ENCODE peak calls at places on chromosomes 4 and X, in seven cellular contexts. N is CD8-positive, alpha-beta T cell; P is adrenal gland; I is AG09309; Q is NB4; R is HFFc6; U is left ventricle myocardium inferior. S is an unnamed sample.

GRCh38 chrX:40153335-40154221 is 55.8 kb upstream of the BCOR start:
- DNase-seq in Q (peak; percentile 92), I (no peak), U (peak; percentile 49), P (peak; percentile 64), R (no peak), N (peak; percentile 68), S (no peak)

GRCh38 chr4:123300222-123300621 is 96.4 kb upstream of the SPRY1 start:
- DNase-seq in R (no peak), I (no peak), P (no peak), N (no peak), U (no peak), Q (no peak), S (no peak)

GRCh38 chrX:47143894-47144625 is 442 bp downstream of the NDUFB11 start:
- DNase-seq in P (peak; percentile 28), N (no peak), U (no peak), R (no peak), I (no peak), Q (no peak), S (no peak)

GRCh38 chr4:59553063-59553738 is 1646.9 kb upstream of the ADGRL3 start:
- DNase-seq in R (peak; percentile 1), U (no peak), I (no peak), Q (peak; percentile 3), N (no peak), P (no peak), S (no peak)

GRCh38 chrX:7582191-7582590 is 260.8 kb upstream of the VCX start:
- DNase-seq in P (no peak), N (no peak), Q (no peak), R (no peak), U (no peak), I (no peak), S (no peak)

GRCh38 chr4:52957220-52957686 is 95.1 kb downstream of the RASL11B start:
- DNase-seq in N (no peak), Q (no peak), I (no peak), R (no peak), U (no peak), P (no peak), S (no peak)

GRCh38 chr4:172680701-172681100 is 487.9 kb upstream of the GALNT7 start:
- DNase-seq in R (no peak), N (no peak), U (no peak), Q (no peak), P (no peak), I (no peak), S (no peak)

GRCh38 chrX:1546601-1547275 is 9.8 kb upstream of the P2RY8 start:
- DNase-seq in P (peak; percentile 17), R (no peak), I (no peak), N (peak; percentile 39), U (peak; percentile 30), Q (peak; percentile 43), S (peak; percentile 68)

GRCh38 chrX:139924696-139925094 is 8.2 kb downstream of the ATP11C start:
- DNase-seq in U (no peak), P (no peak), Q (no peak), R (no peak), I (no peak), N (no peak), S (no peak)

GRCh38 chrX:627510-627964 is 3.1 kb upstream of the SHOX start:
- DNase-seq in P (no peak), U (no peak), N (peak; percentile 45), Q (peak; percentile 19), I (no peak), R (no peak), S (peak; percentile 73)

GRCh38 chr4:15164571-15164970 is 162.3 kb downstream of the CPEB2 start:
- DNase-seq in I (no peak), R (peak; percentile 38), Q (no peak), P (no peak), U (no peak), N (no peak), S (no peak)

GRCh38 chrX:40931921-40932320 is 153.3 kb upstream of the USP9X start:
- DNase-seq in P (no peak), U (no peak), I (no peak), R (peak; percentile 3), Q (no peak), N (no peak), S (no peak)

GRCh38 chr4:53671757-53672156 is 80.5 kb upstream of the LNX1 start:
- DNase-seq in I (no peak), N (no peak), Q (no peak), P (no peak), U (no peak), R (no peak), S (no peak)

GRCh38 chr4:16226816-16227461 is 668 bp upstream of the TAPT1 start:
- DNase-seq in U (peak; percentile 71), R (no peak), N (peak; percentile 66), P (peak; percentile 65), I (no peak), Q (peak; percentile 74), S (no peak)

GRCh38 chr4:184344435-184344834 is 126.8 kb upstream of the ENPP6 start:
- DNase-seq in N (no peak), R (no peak), I (no peak), U (no peak), Q (peak; percentile 14), P (no peak), S (no peak)

GRCh38 chr4:10031663-10032590 is 10.6 kb upstream of the SLC2A9 start:
- DNase-seq in Q (no peak), U (no peak), P (no peak), N (no peak), R (no peak), I (no peak), S (no peak)

GRCh38 chrX:110794601-110795000 is 1.0 kb downstream of the CHRDL1 start:
- DNase-seq in R (no peak), U (no peak), N (no peak), I (no peak), Q (no peak), P (no peak), S (no peak)

GRCh38 chr4:39732728-39733127 is 34.8 kb downstream of the UBE2K start:
- DNase-seq in N (no peak), I (peak; percentile 40), R (peak; percentile 78), P (no peak), U (no peak), Q (peak; percentile 45), S (peak; percentile 73)

GRCh38 chr4:182577411-182577810 is 334.2 kb downstream of the TENM3 start:
- DNase-seq in Q (no peak), U (no peak), R (no peak), I (no peak), N (no peak), P (no peak), S (no peak)

GRCh38 chr4:105550641-105551040 is 1.8 kb upstream of the ARHGEF38 start:
- DNase-seq in Q (no peak), U (no peak), R (no peak), P (no peak), I (no peak), N (no peak), S (no peak)

GRCh38 chrX:52265713-52266112 is 81.0 kb downstream of the MAGED4 start:
- DNase-seq in Q (no peak), U (no peak), P (no peak), N (no peak), R (no peak), I (no peak), S (no peak)

GRCh38 chrX:135295944-135296305 is 13.4 kb upstream of the ETDC start:
- DNase-seq in R (no peak), N (no peak), U (no peak), Q (no peak), P (no peak), I (no peak), S (no peak)

GRCh38 chrX:135295238-135295943 is 13.9 kb upstream of the ETDC start:
- DNase-seq in I (no peak), P (peak; percentile 28), R (no peak), N (peak; percentile 64), U (peak; percentile 22), Q (no peak), S (no peak)
- TF ChIP-seq CTCF in I (no peak), P (no peak), R (no peak), N (no peak), U (peak; percentile 42), Q (no peak), S (no peak)

GRCh38 chrX:134426285-134426684 is 33.7 kb upstream of the HPRT1 start:
- DNase-seq in Q (no peak), P (no peak), I (no peak), U (no peak), N (no peak), R (no peak), S (no peak)

GRCh38 chrX:134419784-134420183 is 40.2 kb upstream of the HPRT1 start:
- DNase-seq in N (no peak), R (no peak), I (no peak), Q (no peak), P (no peak), U (no peak), S (no peak)

GRCh38 chrX:134418317-134419113 is 41.5 kb upstream of the HPRT1 start:
- DNase-seq in Q (no peak), N (no peak), U (no peak), I (no peak), R (no peak), P (no peak), S (no peak)

GRCh38 chrX:134423606-134424005 is 36.4 kb upstream of the HPRT1 start:
- DNase-seq in N (no peak), I (peak; percentile 3), R (peak; percentile 20), P (no peak), Q (peak; percentile 23), U (no peak), S (no peak)
- TF ChIP-seq CTCF in N (no peak), I (peak; percentile 44), R (peak; percentile 67), P (peak; percentile 23), Q (peak; percentile 12), U (peak; percentile 33), S (peak; percentile 53)

DNA sequence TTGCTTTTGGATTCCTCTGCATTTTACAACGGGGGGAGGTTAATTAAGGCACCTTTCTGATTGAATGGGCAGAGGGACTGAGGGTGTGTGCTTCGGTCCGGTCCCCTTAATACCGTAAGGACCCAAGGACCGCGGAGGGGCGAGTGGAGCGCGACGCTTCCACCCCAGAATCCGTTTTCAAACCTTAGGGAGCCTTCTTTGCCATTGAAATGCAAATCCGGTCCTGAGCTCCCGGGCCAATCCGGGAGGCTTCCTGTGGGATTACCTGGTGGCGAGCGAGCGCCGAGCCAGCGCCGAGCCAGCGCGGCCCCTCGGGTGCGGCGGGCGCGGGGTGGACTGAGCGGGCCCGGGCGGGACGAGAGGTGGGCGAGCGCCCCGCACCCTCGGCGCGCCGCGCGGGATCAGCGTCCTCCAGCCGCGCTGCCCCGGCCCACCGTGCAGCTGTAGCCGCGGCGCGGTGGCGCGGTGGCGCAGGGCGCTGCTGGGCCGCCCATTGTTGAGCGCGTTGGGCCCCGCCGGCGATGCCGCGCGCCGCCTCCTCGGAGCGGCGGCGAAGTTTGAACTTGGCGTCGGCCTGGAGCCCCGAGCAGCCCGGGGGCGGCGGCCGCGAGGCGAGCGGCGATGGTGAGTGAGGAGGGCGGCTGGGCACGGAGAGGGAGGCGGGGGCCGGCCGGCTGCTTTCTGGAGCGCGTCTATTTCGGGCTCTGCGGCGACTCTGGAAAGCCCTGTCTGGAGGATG is 208.7 kb downstream of the SOWAHB start:
- DNase-seq in N (peak; percentile 49), U (peak; percentile 40), P (peak; percentile 39), R (peak; percentile 13), I (no peak), Q (no peak), S (no peak)
- TF ChIP-seq CTCF in N (no peak), U (no peak), P (peak; percentile 15), R (no peak), I (no peak), Q (no peak), S (no peak)

GRCh38 chr4:71392109-71392508 is 53.3 kb downstream of the SLC4A4 start:
- DNase-seq in N (no peak), Q (no peak), I (no peak), R (no peak), U (no peak), P (no peak), S (no peak)

GRCh38 chr4:71383984-71384383 is 45.2 kb downstream of the SLC4A4 start:
- DNase-seq in N (no peak), U (no peak), Q (peak; percentile 2), I (no peak), R (no peak), P (no peak), S (no peak)

GRCh38 chr4:71389149-71389840 is 50.5 kb downstream of the SLC4A4 start:
- DNase-seq in Q (no peak), I (no peak), N (no peak), R (peak; percentile 40), U (no peak), P (no peak), S (no peak)
- TF ChIP-seq CTCF in Q (no peak), I (no peak), N (no peak), R (no peak), U (no peak), P (no peak), S (no peak)

S was measured in osteocyte.